ENCODE peak calls at places on chromosomes 12 and 14, in eight cellular contexts. U, T, Z, X, E, C, S and L are unnamed samples.

GRCh38 chr12:47725893-47726292 is 603 bp upstream of the ENDOU start:
- DNase-seq in E (no peak), U (peak; percentile 67), Z (no peak), C (no peak), X (no peak), S (no peak), T (peak; percentile 75), L (peak; percentile 66)

GRCh38 chr14:85532981-85533820 is 3.3 kb downstream of the FLRT2 start:
- DNase-seq in U (peak; percentile 79), X (no peak), S (no peak), C (peak; percentile 66), E (no peak), Z (peak; percentile 55), T (peak; percentile 90), L (peak; percentile 81)

GRCh38 chr14:91484186-91484585 is 25.9 kb downstream of the PPP4R3A start:
- DNase-seq in S (no peak), Z (no peak), X (no peak), C (no peak), U (no peak), E (no peak), T (no peak), L (no peak)

GRCh38 chr14:49863483-49864262 is 11.1 kb upstream of the NEMF start:
- DNase-seq in C (no peak), X (no peak), Z (no peak), U (no peak), T (peak; percentile 30), S (no peak), E (no peak), L (peak; percentile 12)

GRCh38 chr12:91109148-91109564 is 2.1 kb downstream of the LUM start:
- DNase-seq in U (peak; percentile 53), Z (no peak), S (peak; percentile 70), E (peak; percentile 88), X (no peak), C (peak; percentile 69), T (peak; percentile 84), L (peak; percentile 78)

GRCh38 chr14:101500061-101500460 is 61.2 kb upstream of the DIO3 start:
- DNase-seq in E (no peak), U (no peak), Z (no peak), S (no peak), X (no peak), C (no peak), T (no peak), L (no peak)

GRCh38 chr12:49843411-49843810 is 505 bp upstream of the BCDIN3D start:
- DNase-seq in E (no peak), T (no peak), Z (no peak), C (no peak), S (no peak), U (no peak), X (no peak), L (no peak)

GRCh38 chr12:107200394-107200793 is 107.0 kb upstream of the CRY1 start:
- DNase-seq in C (no peak), S (no peak), T (peak; percentile 65), X (no peak), E (no peak), Z (no peak), U (no peak), L (peak; percentile 58)

GRCh38 chr12:33703221-33703620 is 263.6 kb upstream of the SYT10 start:
- DNase-seq in S (no peak), C (no peak), Z (no peak), U (no peak), X (no peak), E (no peak), T (no peak), L (no peak)

GRCh38 chr12:7602287-7602686 is 63.4 kb downstream of the APOBEC1 start:
- DNase-seq in S (no peak), U (peak; percentile 13), T (peak; percentile 7), E (no peak), C (no peak), X (no peak), Z (no peak), L (peak; percentile 12)

GRCh38 chr14:67694791-67695393 is 672 bp downstream of the RDH11 start:
- DNase-seq in E (peak; percentile 82), Z (no peak), T (peak; percentile 95), S (peak; percentile 55), X (peak; percentile 76), U (peak; percentile 67), C (peak; percentile 64), L (peak; percentile 94)

GRCh38 chr12:27336254-27336653 is 3.6 kb downstream of the BMAL2 start:
- DNase-seq in Z (no peak), C (no peak), U (no peak), T (no peak), X (no peak), E (peak; percentile 62), S (no peak), L (no peak)

GRCh38 chr12:42609605-42610004 is 20.1 kb upstream of the PRICKLE1 start:
- DNase-seq in E (peak; percentile 8), U (no peak), C (no peak), S (no peak), T (peak; percentile 60), Z (no peak), X (no peak), L (no peak)

GRCh38 chr14:56803816-56804535 is 6.3 kb downstream of the OTX2 start:
- DNase-seq in Z (no peak), E (no peak), S (no peak), C (no peak), T (no peak), X (no peak), U (no peak), L (no peak)

GRCh38 chr12:111168009-111168786 is 200.7 kb downstream of the PHETA1 start:
- DNase-seq in U (no peak), X (no peak), S (no peak), C (no peak), E (no peak), Z (no peak), T (no peak), L (no peak)

GRCh38 chr12:3964404-3964803 is 91.2 kb upstream of the PARP11 start:
- DNase-seq in E (no peak), C (no peak), X (no peak), U (no peak), T (no peak), Z (no peak), S (no peak), L (no peak)

GRCh38 chr14:24307575-24308341 is at the start of gene CIDEB:
- DNase-seq in Z (no peak), X (peak; percentile 50), S (peak; percentile 60), T (peak; percentile 66), U (no peak), E (peak; percentile 65), C (peak; percentile 67), L (peak; percentile 53)

GRCh38 chr14:51889851-51890250 is 29.4 kb downstream of the GNG2 start:
- DNase-seq in U (no peak), X (no peak), T (peak; percentile 13), E (no peak), S (no peak), C (no peak), Z (no peak), L (no peak)

GRCh38 chr12:14655284-14655683 is 41.1 kb downstream of the GUCY2C start:
- DNase-seq in U (no peak), C (no peak), S (no peak), Z (no peak), E (no peak), X (no peak), T (no peak), L (no peak)

GRCh38 chr14:105491366-105492006 is 440 bp downstream of the TEDC1 start:
- DNase-seq in Z (no peak), X (peak; percentile 80), E (peak; percentile 84), T (peak; percentile 34), U (no peak), S (peak; percentile 66), C (peak; percentile 81), L (peak; percentile 39)

GRCh38 chr14:100372357-100373048 is 49.4 kb downstream of the SLC25A47 start:
- DNase-seq in E (no peak), U (no peak), X (no peak), C (no peak), Z (no peak), T (no peak), S (no peak), L (no peak)

GRCh38 chr12:22900401-22900800 is 275.4 kb downstream of the ETNK1 start:
- DNase-seq in Z (no peak), X (no peak), T (no peak), C (no peak), U (no peak), E (no peak), S (no peak), L (no peak)

GRCh38 chr14:73491977-73492552 is 1.3 kb downstream of the RIOX1 start:
- DNase-seq in T (no peak), X (no peak), E (no peak), S (no peak), C (peak; percentile 48), Z (no peak), U (no peak), L (no peak)